ENCODE peak calls at places on chromosomes 5 and 9, in four cellular contexts. F, U, X and K are unnamed samples.

GRCh38 chr5:113057437-113058052 is 80.9 kb downstream of the DCP2 start:
- DNase-seq in F (no peak), U (no peak), X (peak; percentile 42), K (no peak)

GRCh38 chr5:6274846-6275543 is 103.4 kb downstream of the MED10 start:
- DNase-seq in F (no peak), U (no peak), X (no peak), K (no peak)

GRCh38 chr5:134574521-134574920 is 49.1 kb downstream of the JADE2 start:
- DNase-seq in F (no peak), U (no peak), X (no peak), K (no peak)

GRCh38 chr9:14323969-14324366 is 10.0 kb upstream of the NFIB start:
- DNase-seq in F (no peak), U (no peak), X (no peak), K (no peak)

GRCh38 chr9:37053684-37054512 is 19.8 kb upstream of the PAX5 start:
- DNase-seq in F (no peak), U (no peak), X (peak; percentile 58), K (no peak)

GRCh38 chr5:127101533-127101932 is 28.2 kb upstream of the C5orf63 start:
- DNase-seq in F (no peak), U (no peak), X (no peak), K (no peak)

GRCh38 chr5:118722165-118723020 is 266.0 kb downstream of the DTWD2 start:
- DNase-seq in F (no peak), U (no peak), X (no peak), K (no peak)

GRCh38 chr5:90477816-90478215 is 3.2 kb downstream of the POLR3G start:
- DNase-seq in F (no peak), U (no peak), X (no peak), K (no peak)

GRCh38 chr9:133742849-133743444 is 4.8 kb upstream of the SARDH start:
- DNase-seq in F (peak; percentile 39), U (peak; percentile 67), X (peak; percentile 88), K (no peak)

GRCh38 chr9:107273634-107274033 is 9.4 kb upstream of the RAD23B start:
- DNase-seq in F (no peak), U (no peak), X (no peak), K (no peak)

GRCh38 chr9:107833295-107833694 is 343.7 kb upstream of the KLF4 start:
- DNase-seq in F (no peak), U (no peak), X (no peak), K (no peak)

GRCh38 chr9:78121488-78121887 is 89.9 kb upstream of the GNAQ start:
- DNase-seq in F (no peak), U (peak; percentile 58), X (peak; percentile 72), K (no peak)

GRCh38 chr5:7638456-7638855 is 212.5 kb downstream of the CFAP90 start:
- DNase-seq in F (no peak), U (no peak), X (no peak), K (no peak)

GRCh38 chr5:65480306-65480865 is 1.3 kb downstream of the ADAMTS6 start:
- DNase-seq in F (peak; percentile 80), U (peak; percentile 70), X (peak; percentile 28), K (no peak)

GRCh38 chr5:5572010-5572982 is 149.8 kb downstream of the ICE1 start:
- DNase-seq in F (no peak), U (no peak), X (no peak), K (no peak)

GRCh38 chr5:111254613-111255012 is 30.4 kb downstream of the CAMK4 start:
- DNase-seq in F (no peak), U (no peak), X (no peak), K (no peak)

GRCh38 chr9:132175431-132175830 is 13.6 kb downstream of the NTNG2 start:
- DNase-seq in F (peak; percentile 12), U (no peak), X (no peak), K (no peak)

GRCh38 chr5:76818844-76819831 is at the start of gene F2RL1:
- DNase-seq in F (no peak), U (peak; percentile 60), X (peak; percentile 91), K (no peak)

GRCh38 chr5:448061-448765 is 5.2 kb downstream of the EXOC3 start:
- DNase-seq in F (no peak), U (peak; percentile 40), X (no peak), K (no peak)

GRCh38 chr9:35680331-35681105 is 6.8 kb downstream of the CA9 start:
- DNase-seq in F (no peak), U (no peak), X (peak; percentile 74), K (no peak)

GRCh38 chr5:133423618-133424282 is 188.6 kb downstream of the FSTL4 start:
- DNase-seq in F (peak; percentile 14), U (peak; percentile 74), X (peak; percentile 88), K (no peak)

GRCh38 chr5:111929892-111930291 is 172.9 kb upstream of the NREP start:
- DNase-seq in F (peak; percentile 27), U (peak; percentile 19), X (no peak), K (no peak)

GRCh38 chr5:37730896-37731455 is 108.9 kb downstream of the GDNF start:
- DNase-seq in F (no peak), U (no peak), X (no peak), K (no peak)

GRCh38 chr5:61280766-61281427 is 51.2 kb upstream of the ZSWIM6 start:
- DNase-seq in F (no peak), U (no peak), X (no peak), K (no peak)

GRCh38 chr5:28770307-28770706 is 1731.9 kb upstream of the CDH9 start:
- DNase-seq in F (no peak), U (no peak), X (no peak), K (no peak)

GRCh38 chr5:172665049-172665541 is 24.0 kb downstream of the NEURL1B start:
- DNase-seq in F (no peak), U (peak; percentile 39), X (no peak), K (no peak)

GRCh38 chr5:159971038-159971437 is 37.9 kb upstream of the TTC1 start:
- DNase-seq in F (no peak), U (no peak), X (no peak), K (peak; percentile 61)

GRCh38 chr9:113626735-113627495 is 163.4 kb downstream of the RGS3 start:
- DNase-seq in F (no peak), U (no peak), X (no peak), K (no peak)

GRCh38 chr5:10319202-10319851 is 11.6 kb upstream of the CMBL start:
- DNase-seq in F (no peak), U (peak; percentile 53), X (no peak), K (no peak)

GRCh38 chr5:137462816-137463520 is 36.2 kb downstream of the SPOCK1 start:
- DNase-seq in F (no peak), U (no peak), X (no peak), K (no peak)

GRCh38 chr9:21549251-21549765 is 67.2 kb upstream of the IFNE start:
- DNase-seq in F (peak; percentile 37), U (no peak), X (no peak), K (peak; percentile 98)

GRCh38 chr9:137813651-137814415 is 63.7 kb upstream of the CACNA1B start:
- DNase-seq in F (no peak), U (no peak), X (no peak), K (no peak)

GRCh38 chr5:109180668-109181067 is 229.1 kb downstream of the PJA2 start:
- DNase-seq in F (no peak), U (no peak), X (no peak), K (no peak)

GRCh38 chr5:77174526-77174925 is 36.0 kb upstream of the PDE8B start:
- DNase-seq in F (no peak), U (no peak), X (no peak), K (no peak)

GRCh38 chr9:130884111-130884531 is 12.5 kb downstream of the QRFP start:
- DNase-seq in F (no peak), U (no peak), X (no peak), K (no peak)

DNA sequence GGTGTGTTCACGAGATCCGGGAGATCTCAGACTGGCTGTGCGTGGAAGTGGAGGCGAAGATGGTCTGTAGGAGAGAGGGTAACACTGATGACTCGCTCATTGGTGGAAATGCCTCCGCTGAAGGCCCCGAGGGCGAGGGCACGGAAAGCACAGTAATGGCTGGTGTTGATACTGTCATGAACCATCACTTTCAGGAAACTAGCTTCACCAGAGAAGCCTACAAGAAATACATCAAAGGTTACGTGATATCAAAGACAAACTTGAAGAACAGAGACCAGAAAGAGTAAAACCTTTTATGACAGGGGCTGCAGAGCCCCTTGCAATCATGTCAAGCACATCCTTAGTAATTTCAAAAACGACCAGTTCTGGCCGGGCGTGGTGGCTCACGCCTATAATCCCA is 265.7 kb downstream of the GOLPH3 start:
- DNase-seq in F (no peak), U (no peak), X (no peak), K (no peak)
- H3K4me3 ChIP-seq in F (no peak overlapping the region), U (no peak overlapping the region), X (no peak overlapping the region), K (no peak overlapping the region)

GRCh38 chr5:146039420-146039819 is 66.0 kb downstream of the PLAC8L1 start:
- DNase-seq in F (no peak), U (no peak), X (no peak), K (no peak)

GRCh38 chr5:146040559-146040958 is 64.8 kb downstream of the PLAC8L1 start:
- DNase-seq in F (no peak), U (no peak), X (no peak), K (no peak)

GRCh38 chr5:146043722-146044121 is 61.7 kb downstream of the PLAC8L1 start:
- DNase-seq in F (no peak), U (no peak), X (no peak), K (no peak)

GRCh38 chr5:146042628-146043279 is 62.6 kb downstream of the PLAC8L1 start:
- DNase-seq in F (peak; percentile 42), U (no peak), X (no peak), K (peak; percentile 26)

DNA sequence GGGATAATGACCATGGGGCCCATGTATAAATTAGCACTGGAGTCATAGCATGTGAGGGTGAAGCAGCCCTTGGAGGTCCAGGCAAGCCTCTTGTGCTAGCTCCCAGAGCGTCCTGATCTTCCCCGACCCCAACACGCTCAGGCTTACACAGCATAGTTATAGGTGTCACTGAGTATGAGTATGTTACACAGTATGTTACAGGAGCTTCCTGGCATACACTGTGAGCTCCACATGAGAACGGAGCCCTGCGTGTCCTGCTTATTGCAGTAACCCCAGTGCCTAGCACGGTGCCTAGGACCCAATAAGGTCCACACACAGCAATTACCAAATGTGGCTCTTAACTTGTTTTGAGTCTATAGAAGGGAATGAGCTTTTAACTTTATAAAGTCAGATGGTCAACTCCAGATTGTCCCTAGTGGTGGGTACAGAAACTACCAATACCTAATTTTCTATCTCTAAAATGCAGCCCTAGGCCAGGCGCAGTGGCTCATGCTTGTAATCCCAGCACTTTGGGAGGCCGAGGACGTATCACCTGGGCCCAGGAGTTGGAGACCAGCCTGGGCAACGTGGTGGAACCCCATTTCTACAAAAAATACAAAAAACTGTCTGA is 64.1 kb downstream of the PLAC8L1 start:
- DNase-seq in F (no peak), U (no peak), X (no peak), K (no peak)
- TF ChIP-seq CTCF in F (peak; percentile 28), U (peak; percentile 21), X (peak; percentile 63), K (no peak)

DNA sequence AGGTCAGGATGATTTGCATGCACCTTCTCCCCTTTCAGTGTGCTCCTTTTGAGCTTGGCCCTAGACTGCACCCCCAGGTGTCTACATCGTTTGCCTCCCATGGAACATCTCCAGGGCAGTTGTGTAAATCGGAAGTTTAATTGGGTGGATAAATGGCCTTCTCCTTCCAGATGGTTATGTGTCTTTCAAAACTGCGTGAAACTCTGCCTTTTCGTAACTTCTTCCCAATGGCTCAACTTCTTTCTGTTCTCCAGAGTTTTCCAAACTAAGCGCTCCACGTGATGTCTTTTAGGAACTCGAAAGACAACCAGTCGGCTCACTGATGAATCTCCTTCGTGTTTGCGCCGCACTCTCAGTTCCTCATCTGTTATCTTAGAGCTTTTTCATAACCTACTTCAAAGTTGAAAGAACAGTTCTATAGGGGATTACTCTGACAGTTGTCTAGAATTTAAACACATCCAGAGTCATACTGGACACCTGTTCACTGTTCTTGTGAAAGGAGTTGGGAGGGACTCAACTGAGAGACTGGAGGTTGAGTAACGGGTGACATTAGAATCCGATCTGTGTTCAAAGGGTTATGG is 1.8 kb downstream of the ADAMTS19 start:
- DNase-seq in F (no peak), U (no peak), X (no peak), K (no peak)
- H3K4me3 ChIP-seq in F (no peak overlapping the region), U (no peak overlapping the region), X (peak overlapping the region; percentile 75), K (no peak overlapping the region)

GRCh38 chr9:96875460-96876142 is 21.3 kb upstream of the ZNF782 start:
- DNase-seq in F (no peak), U (peak; percentile 53), X (peak; percentile 98), K (no peak)
- TF ChIP-seq CTCF in F (no peak), U (no peak), X (peak; percentile 66), K (no peak)